ENCODE peak calls at places on chromosomes 1 and 21, in nine cellular contexts. One of them, this sample, is unnamed.

GRCh38 chr1:30650038-30650958 is 73.1 kb downstream of the MATN1 start:
- DNase-seq in mucosa of descending colon: no peak
- DNase-seq in BE2C: no peak
- DNase-seq in colonic mucosa: no peak
- DNase-seq in HL-60: no peak
- DNase-seq in choroid plexus epithelial cell: no peak
- DNase-seq in tibial nerve: no peak
- DNase-seq in GM12864: no peak
- DNase-seq in CD8-positive, alpha-beta T cell: no peak
- DNase-seq in this sample: no peak

GRCh38 chr1:46343705-46344104 is 3.1 kb downstream of the NSUN4 start:
- DNase-seq in mucosa of descending colon: no peak
- DNase-seq in BE2C: no peak
- DNase-seq in colonic mucosa: no peak
- DNase-seq in HL-60: no peak
- DNase-seq in choroid plexus epithelial cell: no peak
- DNase-seq in tibial nerve: no peak
- DNase-seq in GM12864: no peak
- DNase-seq in CD8-positive, alpha-beta T cell: no peak
- DNase-seq in this sample: no peak

GRCh38 chr1:31216016-31216415 is 23.7 kb downstream of the NKAIN1 start:
- DNase-seq in mucosa of descending colon: peak
- DNase-seq in BE2C: peak
- DNase-seq in colonic mucosa: peak
- DNase-seq in HL-60: no peak
- DNase-seq in choroid plexus epithelial cell: peak
- DNase-seq in tibial nerve: peak
- DNase-seq in GM12864: no peak
- DNase-seq in CD8-positive, alpha-beta T cell: no peak
- DNase-seq in this sample: peak

GRCh38 chr21:37370152-37371040 is 3.8 kb downstream of the DYRK1A start:
- DNase-seq in mucosa of descending colon: no peak
- DNase-seq in BE2C: no peak
- DNase-seq in colonic mucosa: no peak
- DNase-seq in HL-60: no peak
- DNase-seq in choroid plexus epithelial cell: peak
- DNase-seq in tibial nerve: no peak
- DNase-seq in GM12864: no peak
- DNase-seq in CD8-positive, alpha-beta T cell: no peak
- DNase-seq in this sample: peak

GRCh38 chr1:67306547-67306946 is 1.1 kb upstream of the IL12RB2 start:
- DNase-seq in mucosa of descending colon: no peak
- DNase-seq in BE2C: no peak
- DNase-seq in colonic mucosa: no peak
- DNase-seq in HL-60: no peak
- DNase-seq in choroid plexus epithelial cell: no peak
- DNase-seq in tibial nerve: no peak
- DNase-seq in GM12864: no peak
- DNase-seq in CD8-positive, alpha-beta T cell: no peak
- DNase-seq in this sample: no peak

GRCh38 chr21:39911286-39911685 is 44.0 kb downstream of the PCP4 start:
- DNase-seq in mucosa of descending colon: no peak
- DNase-seq in BE2C: no peak
- DNase-seq in colonic mucosa: no peak
- DNase-seq in HL-60: no peak
- DNase-seq in choroid plexus epithelial cell: no peak
- DNase-seq in tibial nerve: no peak
- DNase-seq in GM12864: no peak
- DNase-seq in CD8-positive, alpha-beta T cell: no peak
- DNase-seq in this sample: no peak

GRCh38 chr1:74463301-74463988 is 49.0 kb downstream of the LRRC53 start:
- DNase-seq in mucosa of descending colon: no peak
- DNase-seq in BE2C: no peak
- DNase-seq in colonic mucosa: no peak
- DNase-seq in HL-60: no peak
- DNase-seq in choroid plexus epithelial cell: no peak
- DNase-seq in tibial nerve: no peak
- DNase-seq in GM12864: no peak
- DNase-seq in CD8-positive, alpha-beta T cell: no peak
- DNase-seq in this sample: peak

GRCh38 chr1:9275567-9276034 is 17.1 kb upstream of the SPSB1 start:
- DNase-seq in mucosa of descending colon: peak
- DNase-seq in BE2C: no peak
- DNase-seq in colonic mucosa: peak
- DNase-seq in HL-60: peak
- DNase-seq in choroid plexus epithelial cell: peak
- DNase-seq in tibial nerve: no peak
- DNase-seq in GM12864: peak
- DNase-seq in CD8-positive, alpha-beta T cell: peak
- DNase-seq in this sample: peak

GRCh38 chr1:64282353-64282752 is 78.9 kb downstream of the UBE2U start:
- DNase-seq in mucosa of descending colon: no peak
- DNase-seq in BE2C: peak
- DNase-seq in colonic mucosa: no peak
- DNase-seq in HL-60: no peak
- DNase-seq in choroid plexus epithelial cell: no peak
- DNase-seq in tibial nerve: no peak
- DNase-seq in GM12864: no peak
- DNase-seq in CD8-positive, alpha-beta T cell: no peak
- DNase-seq in this sample: no peak

GRCh38 chr1:41221995-41222991 is 19.8 kb downstream of the SCMH1 start:
- DNase-seq in mucosa of descending colon: no peak
- DNase-seq in BE2C: peak
- DNase-seq in colonic mucosa: no peak
- DNase-seq in HL-60: no peak
- DNase-seq in choroid plexus epithelial cell: peak
- DNase-seq in tibial nerve: no peak
- DNase-seq in GM12864: no peak
- DNase-seq in CD8-positive, alpha-beta T cell: no peak
- DNase-seq in this sample: no peak

GRCh38 chr1:221347706-221348105 is 394.2 kb downstream of the DUSP10 start:
- DNase-seq in mucosa of descending colon: no peak
- DNase-seq in BE2C: no peak
- DNase-seq in colonic mucosa: no peak
- DNase-seq in HL-60: no peak
- DNase-seq in choroid plexus epithelial cell: no peak
- DNase-seq in tibial nerve: no peak
- DNase-seq in GM12864: no peak
- DNase-seq in CD8-positive, alpha-beta T cell: no peak
- DNase-seq in this sample: no peak

GRCh38 chr1:174159253-174160108 is at the start of gene RABGAP1L:
- DNase-seq in mucosa of descending colon: peak
- DNase-seq in BE2C: peak
- DNase-seq in colonic mucosa: peak
- DNase-seq in HL-60: peak
- DNase-seq in choroid plexus epithelial cell: peak
- DNase-seq in tibial nerve: peak
- DNase-seq in GM12864: peak
- DNase-seq in CD8-positive, alpha-beta T cell: peak
- DNase-seq in this sample: peak
- TF ChIP-seq CTCF in mucosa of descending colon: no peak
- TF ChIP-seq CTCF in BE2C: no peak
- TF ChIP-seq CTCF in colonic mucosa: no peak
- TF ChIP-seq CTCF in HL-60: no peak
- TF ChIP-seq CTCF in choroid plexus epithelial cell: no peak
- TF ChIP-seq CTCF in tibial nerve: no peak
- TF ChIP-seq CTCF in GM12864: no peak
- TF ChIP-seq CTCF in CD8-positive, alpha-beta T cell: no peak
- TF ChIP-seq CTCF in this sample: no peak

GRCh38 chr1:116878804-116879477 is 30.8 kb upstream of the PTGFRN start:
- DNase-seq in mucosa of descending colon: no peak
- DNase-seq in BE2C: peak
- DNase-seq in colonic mucosa: no peak
- DNase-seq in HL-60: no peak
- DNase-seq in choroid plexus epithelial cell: peak
- DNase-seq in tibial nerve: no peak
- DNase-seq in GM12864: peak
- DNase-seq in CD8-positive, alpha-beta T cell: no peak
- DNase-seq in this sample: peak
- H3K4me3 ChIP-seq in mucosa of descending colon: no peak
- H3K4me3 ChIP-seq in BE2C: peak
- H3K4me3 ChIP-seq in colonic mucosa: no peak
- H3K4me3 ChIP-seq in HL-60: no peak
- H3K4me3 ChIP-seq in choroid plexus epithelial cell: peak
- H3K4me3 ChIP-seq in tibial nerve: peak
- H3K4me3 ChIP-seq in GM12864: peak
- H3K4me3 ChIP-seq in CD8-positive, alpha-beta T cell: peak
- H3K4me3 ChIP-seq in this sample: peak

GRCh38 chr1:94325379-94326302 is 88.3 kb upstream of the ARHGAP29 start:
- DNase-seq in mucosa of descending colon: no peak
- DNase-seq in BE2C: no peak
- DNase-seq in colonic mucosa: no peak
- DNase-seq in HL-60: no peak
- DNase-seq in choroid plexus epithelial cell: peak
- DNase-seq in tibial nerve: no peak
- DNase-seq in GM12864: no peak
- DNase-seq in CD8-positive, alpha-beta T cell: no peak
- DNase-seq in this sample: peak
- TF ChIP-seq CTCF in mucosa of descending colon: no peak
- TF ChIP-seq CTCF in BE2C: no peak
- TF ChIP-seq CTCF in colonic mucosa: no peak
- TF ChIP-seq CTCF in HL-60: no peak
- TF ChIP-seq CTCF in choroid plexus epithelial cell: no peak
- TF ChIP-seq CTCF in tibial nerve: no peak
- TF ChIP-seq CTCF in GM12864: no peak
- TF ChIP-seq CTCF in CD8-positive, alpha-beta T cell: no peak
- TF ChIP-seq CTCF in this sample: no peak

DNA sequence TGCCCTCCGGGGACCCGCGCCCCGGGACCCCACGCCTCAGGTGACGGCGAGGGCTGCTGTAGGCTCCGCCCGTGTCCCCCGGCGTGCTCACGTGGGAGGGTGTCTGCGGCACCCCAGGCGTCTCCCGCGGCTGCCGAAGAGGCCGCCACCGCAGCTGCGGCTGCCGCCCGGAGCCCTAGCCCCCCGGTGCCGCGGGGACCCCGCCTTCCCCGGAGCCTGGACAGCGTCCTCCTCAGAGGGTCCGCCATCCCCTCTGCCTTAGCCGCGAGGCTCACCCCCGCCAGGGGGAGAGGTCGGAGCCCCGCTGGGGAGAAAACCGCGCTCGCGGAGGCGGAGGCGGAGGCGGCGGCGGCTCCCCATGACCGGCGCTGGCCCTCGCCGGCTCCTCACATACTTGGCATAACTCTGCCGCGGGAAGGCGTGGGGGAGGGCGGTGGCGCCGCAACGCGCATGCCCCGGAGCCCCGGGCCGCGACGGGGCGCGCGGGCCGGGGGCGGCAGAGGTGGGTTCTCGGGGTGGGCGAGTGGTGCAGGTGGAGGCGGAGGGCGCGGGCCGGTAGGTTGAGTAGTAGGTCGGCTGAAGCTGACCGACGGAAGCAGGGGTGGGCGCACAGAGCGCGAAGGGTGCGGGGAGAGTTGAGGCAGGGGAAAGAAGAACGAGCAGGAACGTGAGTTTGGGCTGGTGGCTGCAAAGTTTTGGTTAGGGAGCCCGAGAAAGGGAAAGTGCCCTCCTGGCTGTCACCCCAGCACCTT is 700 bp upstream of the SYDE2 start:
- DNase-seq in mucosa of descending colon: peak
- DNase-seq in BE2C: peak
- DNase-seq in colonic mucosa: peak
- DNase-seq in HL-60: no peak
- DNase-seq in choroid plexus epithelial cell: peak
- DNase-seq in tibial nerve: peak
- DNase-seq in GM12864: no peak
- DNase-seq in CD8-positive, alpha-beta T cell: peak
- DNase-seq in this sample: peak
- H3K4me3 ChIP-seq in mucosa of descending colon: peak
- H3K4me3 ChIP-seq in BE2C: peak
- H3K4me3 ChIP-seq in colonic mucosa: peak
- H3K4me3 ChIP-seq in HL-60: peak
- H3K4me3 ChIP-seq in choroid plexus epithelial cell: peak
- H3K4me3 ChIP-seq in tibial nerve: peak
- H3K4me3 ChIP-seq in GM12864: peak
- H3K4me3 ChIP-seq in CD8-positive, alpha-beta T cell: peak
- H3K4me3 ChIP-seq in this sample: peak

GRCh38 chr1:152185544-152186391 is 26.7 kb upstream of the RPTN start:
- DNase-seq in mucosa of descending colon: no peak
- DNase-seq in BE2C: peak
- DNase-seq in colonic mucosa: peak
- DNase-seq in HL-60: no peak
- DNase-seq in choroid plexus epithelial cell: peak
- DNase-seq in tibial nerve: peak
- DNase-seq in GM12864: no peak
- DNase-seq in CD8-positive, alpha-beta T cell: peak
- DNase-seq in this sample: peak

GRCh38 chr1:152179566-152179965 is 20.5 kb upstream of the RPTN start:
- DNase-seq in mucosa of descending colon: no peak
- DNase-seq in BE2C: no peak
- DNase-seq in colonic mucosa: no peak
- DNase-seq in HL-60: no peak
- DNase-seq in choroid plexus epithelial cell: peak
- DNase-seq in tibial nerve: no peak
- DNase-seq in GM12864: no peak
- DNase-seq in CD8-positive, alpha-beta T cell: no peak
- DNase-seq in this sample: peak

GRCh38 chr1:152182942-152183341 is 23.9 kb upstream of the RPTN start:
- DNase-seq in mucosa of descending colon: no peak
- DNase-seq in BE2C: peak
- DNase-seq in colonic mucosa: no peak
- DNase-seq in HL-60: no peak
- DNase-seq in choroid plexus epithelial cell: peak
- DNase-seq in tibial nerve: peak
- DNase-seq in GM12864: no peak
- DNase-seq in CD8-positive, alpha-beta T cell: no peak
- DNase-seq in this sample: peak

GRCh38 chr1:152186556-152187285 is 27.7 kb upstream of the RPTN start:
- DNase-seq in mucosa of descending colon: no peak
- DNase-seq in BE2C: no peak
- DNase-seq in colonic mucosa: no peak
- DNase-seq in HL-60: no peak
- DNase-seq in choroid plexus epithelial cell: no peak
- DNase-seq in tibial nerve: no peak
- DNase-seq in GM12864: no peak
- DNase-seq in CD8-positive, alpha-beta T cell: no peak
- DNase-seq in this sample: no peak

DNA sequence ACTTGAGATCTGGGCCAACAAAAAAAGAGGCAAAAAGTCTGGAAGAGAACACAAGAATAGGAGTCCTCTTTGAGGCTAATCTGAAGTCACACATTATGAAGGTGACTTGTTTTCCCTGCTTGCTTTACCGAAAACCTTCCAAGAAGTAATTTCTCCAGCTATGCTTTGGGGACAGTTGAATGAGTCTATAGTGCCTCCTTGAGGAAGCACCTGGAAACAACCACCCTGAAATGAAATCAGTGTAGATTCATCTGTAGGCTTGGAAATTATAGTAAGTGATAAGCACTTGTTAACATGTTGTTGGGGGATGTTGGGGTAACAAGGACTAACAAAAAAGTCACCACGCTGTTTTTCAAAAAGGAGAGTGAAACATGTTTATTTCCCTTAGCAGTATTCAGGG is 23.4 kb upstream of the RPTN start:
- DNase-seq in mucosa of descending colon: no peak
- DNase-seq in BE2C: no peak
- DNase-seq in colonic mucosa: no peak
- DNase-seq in HL-60: no peak
- DNase-seq in choroid plexus epithelial cell: peak
- DNase-seq in tibial nerve: no peak
- DNase-seq in GM12864: no peak
- DNase-seq in CD8-positive, alpha-beta T cell: no peak
- DNase-seq in this sample: peak
- TF ChIP-seq CTCF in mucosa of descending colon: no peak
- TF ChIP-seq CTCF in BE2C: peak
- TF ChIP-seq CTCF in colonic mucosa: peak
- TF ChIP-seq CTCF in HL-60: peak
- TF ChIP-seq CTCF in choroid plexus epithelial cell: peak
- TF ChIP-seq CTCF in tibial nerve: peak
- TF ChIP-seq CTCF in GM12864: peak
- TF ChIP-seq CTCF in CD8-positive, alpha-beta T cell: no peak
- TF ChIP-seq CTCF in this sample: peak

GRCh38 chr1:201396859-201397464 is 2.2 kb downstream of the LAD1 start:
- DNase-seq in mucosa of descending colon: peak
- DNase-seq in BE2C: no peak
- DNase-seq in colonic mucosa: peak
- DNase-seq in HL-60: no peak
- DNase-seq in choroid plexus epithelial cell: no peak
- DNase-seq in tibial nerve: no peak
- DNase-seq in GM12864: no peak
- DNase-seq in CD8-positive, alpha-beta T cell: no peak
- DNase-seq in this sample: no peak
- H3K4me3 ChIP-seq in mucosa of descending colon: no peak
- H3K4me3 ChIP-seq in BE2C: no peak
- H3K4me3 ChIP-seq in colonic mucosa: peak
- H3K4me3 ChIP-seq in HL-60: no peak
- H3K4me3 ChIP-seq in choroid plexus epithelial cell: no peak
- H3K4me3 ChIP-seq in tibial nerve: no peak
- H3K4me3 ChIP-seq in GM12864: no peak
- H3K4me3 ChIP-seq in CD8-positive, alpha-beta T cell: no peak
- H3K4me3 ChIP-seq in this sample: no peak

This sample was measured in AG10803.